ENCODE peak calls at places on chromosome 9, in eight cellular contexts. W, U, B, Z, Q, I, P and T are unnamed samples.

GRCh38 chr9:27398982-27399653 is 102.2 kb upstream of the EQTN start:
- DNase-seq in W (no peak), U (no peak), B (no peak), Z (no peak), Q (no peak), I (no peak), P (no peak), T (no peak)

GRCh38 chr9:109452761-109453160 is 45.3 kb downstream of the PTPN3 start:
- DNase-seq in W (no peak), U (no peak), B (no peak), Z (peak; percentile 84), Q (peak; percentile 76), I (no peak), P (no peak), T (peak; percentile 83)

GRCh38 chr9:65410926-65411325 is 125.9 kb upstream of the FOXD4L5 start:
- DNase-seq in W (no peak), U (no peak), B (no peak), Z (no peak), Q (no peak), I (no peak), P (no peak), T (no peak)

GRCh38 chr9:131954299-131954698 is 125.4 kb downstream of the MED27 start:
- DNase-seq in W (no peak), U (no peak), B (no peak), Z (no peak), Q (peak; percentile 15), I (peak; percentile 28), P (no peak), T (peak; percentile 13)

GRCh38 chr9:72872718-72873117 is 80.1 kb downstream of the ALDH1A1 start:
- DNase-seq in W (no peak), U (no peak), B (no peak), Z (no peak), Q (no peak), I (no peak), P (no peak), T (no peak)

GRCh38 chr9:111348821-111349271 is 18.8 kb upstream of the OR2K2 start:
- DNase-seq in W (no peak), U (no peak), B (no peak), Z (peak; percentile 40), Q (peak; percentile 89), I (peak; percentile 88), P (no peak), T (no peak)

GRCh38 chr9:14322211-14323082 is 8.5 kb upstream of the NFIB start:
- DNase-seq in W (peak; percentile 91), U (peak; percentile 78), B (peak; percentile 54), Z (peak; percentile 85), Q (peak; percentile 93), I (peak; percentile 90), P (peak; percentile 92), T (peak; percentile 94)

GRCh38 chr9:122366074-122366672 is 4.7 kb upstream of the PTGS1 start:
- DNase-seq in W (no peak), U (no peak), B (no peak), Z (no peak), Q (no peak), I (peak; percentile 34), P (no peak), T (peak; percentile 12)

DNA sequence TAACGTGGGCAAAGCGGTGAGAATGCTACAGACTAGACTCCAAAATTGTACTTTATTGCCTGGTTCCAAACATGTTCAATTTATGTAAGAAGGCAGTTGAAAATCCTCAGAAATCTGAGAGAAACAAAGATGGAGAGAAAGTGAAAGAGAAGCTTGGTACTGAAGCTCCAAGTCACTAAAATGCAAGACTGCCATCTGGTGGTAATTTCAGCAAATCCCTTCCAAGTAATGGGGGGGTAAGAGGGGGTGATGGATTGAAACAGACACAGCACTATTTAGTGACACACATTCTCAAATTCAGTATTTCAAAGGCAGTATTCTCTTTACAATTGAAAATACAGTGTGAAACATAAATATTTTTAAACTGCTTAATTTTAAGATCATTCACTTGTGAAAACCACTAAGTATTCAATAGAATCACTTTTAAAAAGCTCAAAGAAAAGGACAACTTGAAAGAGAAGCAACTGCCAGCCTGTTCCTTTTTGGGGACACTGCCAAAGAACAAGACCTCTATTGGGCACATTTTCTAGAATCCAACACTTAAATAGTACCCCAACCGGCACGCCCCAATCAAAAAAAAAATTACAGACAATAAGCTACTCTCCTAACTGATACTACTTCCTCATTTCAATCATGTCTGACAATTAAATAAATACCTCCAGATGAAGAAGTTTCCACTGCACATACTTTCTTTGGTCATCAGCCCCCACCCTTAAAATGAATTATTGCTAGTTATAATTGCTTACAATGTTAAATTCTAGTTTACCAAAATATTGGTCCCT is 131.5 kb downstream of the AGTPBP1 start:
- DNase-seq in W (no peak), U (no peak), B (no peak), Z (peak; percentile 48), Q (peak; percentile 73), I (peak; percentile 73), P (peak; percentile 39), T (peak; percentile 78)
- TF ChIP-seq CTCF in W (peak; percentile 73), U (peak; percentile 81), B (peak; percentile 71), Z (peak; percentile 79), Q (peak; percentile 80), I (peak; percentile 86), P (peak; percentile 68), T (peak; percentile 61)

GRCh38 chr9:133127340-133127981 is 6.4 kb upstream of the RALGDS start:
- DNase-seq in W (no peak), U (no peak), B (no peak), Z (no peak), Q (no peak), I (no peak), P (no peak), T (peak; percentile 93)

GRCh38 chr9:133124123-133124948 is 3.3 kb upstream of the RALGDS start:
- DNase-seq in W (no peak), U (no peak), B (no peak), Z (no peak), Q (no peak), I (no peak), P (no peak), T (no peak)

GRCh38 chr9:133126697-133127339 is 5.8 kb upstream of the RALGDS start:
- DNase-seq in W (no peak), U (no peak), B (no peak), Z (no peak), Q (no peak), I (no peak), P (no peak), T (no peak)

GRCh38 chr9:133128152-133128551 is 7.1 kb upstream of the RALGDS start:
- DNase-seq in W (no peak), U (no peak), B (no peak), Z (no peak), Q (no peak), I (no peak), P (no peak), T (no peak)

DNA sequence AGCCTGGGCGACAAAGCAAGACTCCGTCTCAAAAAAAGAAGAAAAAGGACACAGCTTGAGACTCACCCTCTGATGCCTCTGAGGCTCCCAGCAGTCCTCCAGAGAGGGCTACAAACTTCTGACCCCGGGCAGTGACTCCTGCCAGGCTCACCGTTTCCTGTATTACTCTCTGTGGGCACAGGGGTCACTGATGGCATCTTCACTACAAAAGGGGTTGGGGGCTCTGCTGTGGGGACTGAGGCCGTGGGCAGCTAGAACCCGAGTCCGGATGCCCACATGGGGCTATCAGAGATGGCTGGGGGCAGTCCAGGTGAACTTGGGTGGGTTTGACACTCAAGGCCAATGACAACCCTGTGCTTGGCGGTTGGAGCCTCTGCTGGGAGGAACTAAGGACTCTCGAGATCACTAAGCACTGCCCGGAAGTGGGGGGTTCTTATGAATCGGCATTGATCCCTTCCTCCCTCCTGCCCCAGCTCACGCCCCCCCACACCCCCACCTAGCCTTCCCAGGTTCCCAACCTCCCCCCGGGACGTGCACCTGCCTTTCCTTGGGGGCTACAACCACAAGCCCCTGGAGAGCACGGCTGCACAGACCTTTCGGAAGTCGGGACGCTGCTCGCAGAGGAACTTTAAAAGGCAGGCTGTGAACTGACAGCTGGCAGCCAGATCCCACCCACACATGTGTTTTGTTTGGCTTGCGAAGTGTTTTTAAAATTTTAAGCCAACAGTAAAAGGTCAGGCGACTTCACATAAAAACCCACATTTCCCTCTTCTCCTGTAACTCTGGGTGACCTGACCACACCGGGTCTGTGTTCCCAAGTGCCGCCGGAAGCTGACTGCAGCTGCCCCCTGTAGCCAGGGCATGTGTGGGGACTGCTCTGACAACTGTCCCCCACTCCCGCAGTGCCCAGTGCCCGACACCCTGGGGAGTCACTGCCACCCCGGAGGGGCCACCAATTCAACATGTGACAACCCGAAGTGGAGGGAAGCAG is 5.0 kb upstream of the RALGDS start:
- DNase-seq in W (no peak), U (no peak), B (peak; percentile 78), Z (peak; percentile 59), Q (no peak), I (no peak), P (no peak), T (peak; percentile 48)
- TF ChIP-seq CTCF in W (no peak), U (no peak), B (no peak), Z (no peak), Q (no peak), I (no peak), P (no peak), T (no peak)

GRCh38 chr9:100070071-100070470 is 28.7 kb downstream of the ERP44 start:
- DNase-seq in W (no peak), U (no peak), B (no peak), Z (no peak), Q (no peak), I (peak; percentile 33), P (no peak), T (peak; percentile 19)

GRCh38 chr9:100064872-100065581 is 33.8 kb downstream of the ERP44 start:
- DNase-seq in W (no peak), U (no peak), B (no peak), Z (peak; percentile 79), Q (peak; percentile 19), I (peak; percentile 77), P (no peak), T (peak; percentile 61)

GRCh38 chr9:100063185-100063584 is 35.6 kb downstream of the ERP44 start:
- DNase-seq in W (no peak), U (no peak), B (no peak), Z (no peak), Q (no peak), I (no peak), P (no peak), T (no peak)

GRCh38 chr9:100070642-100071041 is 28.2 kb downstream of the ERP44 start:
- DNase-seq in W (no peak), U (no peak), B (no peak), Z (no peak), Q (no peak), I (no peak), P (no peak), T (no peak)

DNA sequence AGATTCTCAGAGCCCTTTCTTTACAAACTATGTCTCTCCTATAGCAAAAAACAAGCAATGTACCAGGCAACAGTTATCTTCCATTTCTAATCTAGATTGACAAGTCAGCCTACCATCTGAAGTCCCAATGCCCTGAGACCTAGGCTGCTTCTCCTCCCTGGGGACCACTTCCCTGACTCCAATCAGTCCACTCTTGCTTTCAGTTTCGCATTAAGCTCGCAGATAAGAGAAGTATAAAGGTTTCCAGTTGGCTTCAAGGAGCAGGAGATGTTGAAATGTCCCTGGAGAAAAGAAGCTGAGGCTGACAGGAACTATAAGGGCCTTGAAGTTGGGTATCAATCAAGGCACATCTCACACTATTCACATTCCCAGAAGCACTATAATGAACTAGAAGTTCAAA is 32.3 kb downstream of the ERP44 start:
- DNase-seq in W (no peak), U (no peak), B (no peak), Z (peak; percentile 66), Q (no peak), I (no peak), P (no peak), T (no peak)
- TF ChIP-seq CTCF in W (no peak), U (no peak), B (no peak), Z (no peak), Q (no peak), I (no peak), P (no peak), T (no peak)

GRCh38 chr9:12760758-12761157 is 14.1 kb upstream of the LURAP1L start:
- DNase-seq in W (no peak), U (no peak), B (no peak), Z (no peak), Q (no peak), I (peak; percentile 61), P (no peak), T (no peak)

GRCh38 chr9:12766357-12766756 is 8.5 kb upstream of the LURAP1L start:
- DNase-seq in W (no peak), U (no peak), B (no peak), Z (no peak), Q (no peak), I (no peak), P (no peak), T (peak; percentile 20)

GRCh38 chr9:12759767-12760166 is 15.1 kb upstream of the LURAP1L start:
- DNase-seq in W (no peak), U (no peak), B (no peak), Z (peak; percentile 33), Q (no peak), I (peak; percentile 84), P (no peak), T (peak; percentile 44)

GRCh38 chr9:12765399-12765798 is 9.4 kb upstream of the LURAP1L start:
- DNase-seq in W (no peak), U (no peak), B (no peak), Z (no peak), Q (no peak), I (no peak), P (no peak), T (no peak)

GRCh38 chr9:12764150-12764549 is 10.7 kb upstream of the LURAP1L start:
- DNase-seq in W (no peak), U (no peak), B (no peak), Z (no peak), Q (no peak), I (no peak), P (no peak), T (no peak)
- TF ChIP-seq CTCF in W (no peak), U (no peak), B (no peak), Z (no peak), Q (no peak), I (no peak), P (no peak), T (no peak)